ENCODE peak calls at places on chromosomes 16 and 17, in eight cellular contexts. One of them, this sample, is unnamed.

GRCh38 chr17:29621751-29622194 is 939 bp downstream of the CORO6 start:
- DNase-seq in stomach: no peak
- DNase-seq in HepG2: no peak
- DNase-seq in ovary: no peak
- DNase-seq in A549: no peak
- DNase-seq in H1: no peak
- DNase-seq in tibial nerve: no peak
- DNase-seq in esophagus muscularis mucosa: no peak
- DNase-seq in this sample: no peak

GRCh38 chr16:57826706-57827625 is 24.7 kb upstream of the KIFC3 start:
- DNase-seq in stomach: no peak
- DNase-seq in HepG2: peak
- DNase-seq in ovary: peak
- DNase-seq in A549: no peak
- DNase-seq in H1: no peak
- DNase-seq in tibial nerve: no peak
- DNase-seq in esophagus muscularis mucosa: no peak
- DNase-seq in this sample: peak

GRCh38 chr17:15038656-15039055 is 226.5 kb downstream of the PMP22 start:
- DNase-seq in stomach: no peak
- DNase-seq in HepG2: no peak
- DNase-seq in ovary: no peak
- DNase-seq in A549: no peak
- DNase-seq in H1: no peak
- DNase-seq in tibial nerve: no peak
- DNase-seq in esophagus muscularis mucosa: no peak
- DNase-seq in this sample: no peak

GRCh38 chr16:85673529-85674417 is 15.0 kb downstream of the GINS2 start:
- DNase-seq in stomach: peak
- DNase-seq in HepG2: no peak
- DNase-seq in ovary: peak
- DNase-seq in A549: no peak
- DNase-seq in H1: no peak
- DNase-seq in tibial nerve: no peak
- DNase-seq in esophagus muscularis mucosa: no peak
- DNase-seq in this sample: peak

GRCh38 chr17:73411330-73411747 is 99.5 kb upstream of the CDC42EP4 start:
- DNase-seq in stomach: no peak
- DNase-seq in HepG2: no peak
- DNase-seq in ovary: peak
- DNase-seq in A549: no peak
- DNase-seq in H1: no peak
- DNase-seq in tibial nerve: no peak
- DNase-seq in esophagus muscularis mucosa: no peak
- DNase-seq in this sample: no peak

GRCh38 chr16:86496262-86496928 is 13.9 kb upstream of the FOXF1 start:
- DNase-seq in stomach: no peak
- DNase-seq in HepG2: no peak
- DNase-seq in ovary: no peak
- DNase-seq in A549: no peak
- DNase-seq in H1: no peak
- DNase-seq in tibial nerve: no peak
- DNase-seq in esophagus muscularis mucosa: no peak
- DNase-seq in this sample: peak

GRCh38 chr17:63751806-63752205 is 10.2 kb upstream of the STRADA start:
- DNase-seq in stomach: no peak
- DNase-seq in HepG2: no peak
- DNase-seq in ovary: no peak
- DNase-seq in A549: no peak
- DNase-seq in H1: no peak
- DNase-seq in tibial nerve: no peak
- DNase-seq in esophagus muscularis mucosa: no peak
- DNase-seq in this sample: no peak

GRCh38 chr16:50712568-50712914 is 19.1 kb downstream of the NOD2 start:
- DNase-seq in stomach: no peak
- DNase-seq in HepG2: no peak
- DNase-seq in ovary: no peak
- DNase-seq in A549: no peak
- DNase-seq in H1: no peak
- DNase-seq in tibial nerve: no peak
- DNase-seq in esophagus muscularis mucosa: no peak
- DNase-seq in this sample: no peak

GRCh38 chr16:75024591-75024990 is 25.8 kb downstream of the ZNRF1 start:
- DNase-seq in stomach: no peak
- DNase-seq in HepG2: no peak
- DNase-seq in ovary: no peak
- DNase-seq in A549: no peak
- DNase-seq in H1: no peak
- DNase-seq in tibial nerve: no peak
- DNase-seq in esophagus muscularis mucosa: no peak
- DNase-seq in this sample: no peak

GRCh38 chr17:73954981-73955380 is 248.5 kb upstream of the RPL38 start:
- DNase-seq in stomach: peak
- DNase-seq in HepG2: no peak
- DNase-seq in ovary: no peak
- DNase-seq in A549: no peak
- DNase-seq in H1: no peak
- DNase-seq in tibial nerve: no peak
- DNase-seq in esophagus muscularis mucosa: no peak
- DNase-seq in this sample: no peak

GRCh38 chr16:61887903-61888302 is 148.3 kb downstream of the CDH8 start:
- DNase-seq in stomach: no peak
- DNase-seq in HepG2: no peak
- DNase-seq in ovary: no peak
- DNase-seq in A549: peak
- DNase-seq in H1: no peak
- DNase-seq in tibial nerve: no peak
- DNase-seq in esophagus muscularis mucosa: no peak
- DNase-seq in this sample: no peak

GRCh38 chr17:81291662-81292061 is 3.4 kb downstream of the SLC38A10 start:
- DNase-seq in stomach: peak
- DNase-seq in HepG2: peak
- DNase-seq in ovary: no peak
- DNase-seq in A549: peak
- DNase-seq in H1: peak
- DNase-seq in tibial nerve: peak
- DNase-seq in esophagus muscularis mucosa: no peak
- DNase-seq in this sample: peak

GRCh38 chr17:7464081-7464480 is 15.3 kb downstream of the ZBTB4 start:
- DNase-seq in stomach: no peak
- DNase-seq in HepG2: no peak
- DNase-seq in ovary: no peak
- DNase-seq in A549: no peak
- DNase-seq in H1: no peak
- DNase-seq in tibial nerve: no peak
- DNase-seq in esophagus muscularis mucosa: no peak
- DNase-seq in this sample: no peak

GRCh38 chr17:59505610-59506276 is 59.7 kb upstream of the DHX40 start:
- DNase-seq in stomach: no peak
- DNase-seq in HepG2: peak
- DNase-seq in ovary: no peak
- DNase-seq in A549: no peak
- DNase-seq in H1: no peak
- DNase-seq in tibial nerve: no peak
- DNase-seq in esophagus muscularis mucosa: no peak
- DNase-seq in this sample: no peak

GRCh38 chr17:71883845-71884244 is 237.0 kb upstream of the SOX9 start:
- DNase-seq in stomach: no peak
- DNase-seq in HepG2: no peak
- DNase-seq in ovary: no peak
- DNase-seq in A549: no peak
- DNase-seq in H1: no peak
- DNase-seq in tibial nerve: no peak
- DNase-seq in esophagus muscularis mucosa: no peak
- DNase-seq in this sample: no peak

GRCh38 chr17:8087075-8087941 is at the start of gene ALOX12B:
- DNase-seq in stomach: no peak
- DNase-seq in HepG2: no peak
- DNase-seq in ovary: no peak
- DNase-seq in A549: no peak
- DNase-seq in H1: no peak
- DNase-seq in tibial nerve: no peak
- DNase-seq in esophagus muscularis mucosa: no peak
- DNase-seq in this sample: no peak

GRCh38 chr16:81201267-81201666 is 37.2 kb upstream of the BCO1 start:
- DNase-seq in stomach: no peak
- DNase-seq in HepG2: no peak
- DNase-seq in ovary: no peak
- DNase-seq in A549: no peak
- DNase-seq in H1: no peak
- DNase-seq in tibial nerve: no peak
- DNase-seq in esophagus muscularis mucosa: no peak
- DNase-seq in this sample: no peak

GRCh38 chr16:81195907-81196534 is 42.5 kb upstream of the BCO1 start:
- DNase-seq in stomach: no peak
- DNase-seq in HepG2: no peak
- DNase-seq in ovary: no peak
- DNase-seq in A549: no peak
- DNase-seq in H1: no peak
- DNase-seq in tibial nerve: no peak
- DNase-seq in esophagus muscularis mucosa: no peak
- DNase-seq in this sample: no peak

GRCh38 chr16:81198635-81199034 is 39.9 kb upstream of the BCO1 start:
- DNase-seq in stomach: no peak
- DNase-seq in HepG2: peak
- DNase-seq in ovary: no peak
- DNase-seq in A549: peak
- DNase-seq in H1: no peak
- DNase-seq in tibial nerve: no peak
- DNase-seq in esophagus muscularis mucosa: no peak
- DNase-seq in this sample: no peak
- TF ChIP-seq CTCF in stomach: no peak
- TF ChIP-seq CTCF in HepG2: peak
- TF ChIP-seq CTCF in ovary: no peak
- TF ChIP-seq CTCF in A549: no peak
- TF ChIP-seq CTCF in H1: no peak
- TF ChIP-seq CTCF in tibial nerve: no peak
- TF ChIP-seq CTCF in esophagus muscularis mucosa: no peak
- TF ChIP-seq CTCF in this sample: no peak

GRCh38 chr16:35188288-35189155 is 1729.1 kb downstream of the TP53TG3F start:
- DNase-seq in stomach: no peak
- DNase-seq in HepG2: peak
- DNase-seq in ovary: no peak
- DNase-seq in A549: peak
- DNase-seq in H1: no peak
- DNase-seq in tibial nerve: no peak
- DNase-seq in esophagus muscularis mucosa: peak
- DNase-seq in this sample: no peak
- TF ChIP-seq EP300 in stomach: no peak
- TF ChIP-seq EP300 in HepG2: no peak
- TF ChIP-seq EP300 in ovary: no peak
- TF ChIP-seq EP300 in A549: no peak
- TF ChIP-seq EP300 in H1: no peak
- TF ChIP-seq EP300 in tibial nerve: no peak
- TF ChIP-seq EP300 in esophagus muscularis mucosa: no peak
- TF ChIP-seq EP300 in this sample: no peak

DNA sequence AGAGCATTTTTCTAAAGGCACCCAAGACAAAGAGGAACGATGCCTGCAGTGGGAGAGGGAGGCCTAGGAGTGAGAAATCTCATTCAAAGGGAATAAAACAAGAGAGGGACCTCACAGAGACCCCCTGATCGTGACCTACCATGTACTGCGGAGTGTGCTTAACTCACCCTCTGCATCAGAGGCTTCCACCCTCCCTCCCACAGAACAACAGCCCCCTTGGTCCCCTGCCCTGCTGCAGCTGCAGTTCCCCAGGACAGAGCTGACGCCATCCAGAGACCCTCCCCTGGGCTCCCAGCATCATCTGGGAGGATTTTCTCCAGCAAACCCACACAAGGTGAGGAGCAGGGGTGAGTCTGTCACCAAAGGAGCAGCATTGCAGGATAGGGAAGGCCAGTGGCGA is 39.9 kb downstream of the TLE7 start:
- DNase-seq in stomach: no peak
- DNase-seq in HepG2: no peak
- DNase-seq in ovary: no peak
- DNase-seq in A549: no peak
- DNase-seq in H1: no peak
- DNase-seq in tibial nerve: no peak
- DNase-seq in esophagus muscularis mucosa: no peak
- DNase-seq in this sample: no peak
- TF ChIP-seq POLR2A in stomach: no peak
- TF ChIP-seq POLR2A in HepG2: no peak
- TF ChIP-seq POLR2A in ovary: no peak
- TF ChIP-seq POLR2A in A549: no peak
- TF ChIP-seq POLR2A in H1: no peak
- TF ChIP-seq POLR2A in tibial nerve: no peak
- TF ChIP-seq POLR2A in esophagus muscularis mucosa: no peak
- TF ChIP-seq POLR2A in this sample: no peak

DNA sequence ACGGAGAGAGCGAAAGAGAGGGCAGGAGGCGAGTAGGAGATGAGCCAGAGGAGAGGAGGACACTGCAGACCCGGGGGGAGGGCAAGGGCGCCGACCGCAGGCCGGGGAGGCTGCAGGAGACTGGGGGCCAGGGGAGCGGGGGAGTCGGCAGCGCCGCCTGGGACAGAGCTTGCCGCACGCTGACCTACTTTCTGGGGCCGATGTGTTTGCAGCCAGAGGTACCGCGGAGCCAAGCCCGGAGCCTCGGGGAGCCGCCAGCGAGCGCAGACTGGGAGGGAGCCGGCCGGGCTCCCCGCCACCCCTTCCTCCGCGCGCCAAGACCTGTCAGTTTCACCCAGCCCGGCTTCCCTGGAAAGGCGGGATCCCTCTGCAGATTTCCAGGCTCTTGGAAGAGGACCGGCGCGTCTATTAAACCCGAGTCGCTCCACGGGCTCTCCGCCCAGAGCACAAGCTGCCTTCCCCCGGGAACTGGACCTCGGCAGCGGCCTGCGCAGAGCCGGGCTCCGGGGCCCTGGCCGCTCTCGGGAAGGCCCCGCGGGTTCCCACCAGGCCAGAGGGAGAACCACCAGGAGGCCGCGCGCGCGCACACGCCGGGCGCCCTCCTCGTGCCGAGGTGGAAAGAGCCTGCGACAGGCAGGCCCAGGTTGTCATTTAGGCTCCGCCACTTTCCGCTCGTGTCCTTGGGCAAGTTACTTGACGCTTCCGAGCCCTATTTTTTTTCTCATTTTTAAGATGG is 74.5 kb downstream of the CMC2 start:
- DNase-seq in stomach: peak
- DNase-seq in HepG2: peak
- DNase-seq in ovary: peak
- DNase-seq in A549: peak
- DNase-seq in H1: peak
- DNase-seq in tibial nerve: no peak
- DNase-seq in esophagus muscularis mucosa: peak
- DNase-seq in this sample: peak
- TF ChIP-seq CTCF in stomach: no peak
- TF ChIP-seq CTCF in HepG2: peak
- TF ChIP-seq CTCF in ovary: no peak
- TF ChIP-seq CTCF in A549: no peak
- TF ChIP-seq CTCF in H1: no peak
- TF ChIP-seq CTCF in tibial nerve: no peak
- TF ChIP-seq CTCF in esophagus muscularis mucosa: peak
- TF ChIP-seq CTCF in this sample: no peak